ENCODE peak calls at places on chromosome 2, in five cellular contexts. One of them, this sample, is unnamed.
A peak's percentile ranks its signal among the peaks of the same experiment; 100 is the strongest.

GRCh38 chr2:219521066-219521880 is 7.0 kb downstream of the ASIC4 start:
- DNase-seq in GM12892: no peak
- DNase-seq in GM12878: no peak
- DNase-seq in lower leg skin: no peak
- DNase-seq in HepG2: peak; percentile 33
- DNase-seq in this sample: peak; percentile 94

GRCh38 chr2:191999101-191999836 is 152.4 kb upstream of the CAVIN2 start:
- DNase-seq in GM12892: no peak
- DNase-seq in GM12878: no peak
- DNase-seq in lower leg skin: no peak
- DNase-seq in HepG2: no peak
- DNase-seq in this sample: no peak

GRCh38 chr2:20666364-20667150 is at the start of gene GDF7:
- DNase-seq in GM12892: peak; percentile 69
- DNase-seq in GM12878: no peak
- DNase-seq in lower leg skin: no peak
- DNase-seq in HepG2: peak; percentile 46
- DNase-seq in this sample: no peak

GRCh38 chr2:10932345-10933151 is 20.8 kb downstream of the KCNF1 start:
- DNase-seq in GM12892: no peak
- DNase-seq in GM12878: no peak
- DNase-seq in lower leg skin: no peak
- DNase-seq in HepG2: no peak
- DNase-seq in this sample: no peak

GRCh38 chr2:209368924-209369323 is 54.9 kb upstream of the MAP2 start:
- DNase-seq in GM12892: no peak
- DNase-seq in GM12878: peak; percentile 2
- DNase-seq in lower leg skin: peak; percentile 71
- DNase-seq in HepG2: peak; percentile 54
- DNase-seq in this sample: no peak

GRCh38 chr2:27765621-27766286 is 5.8 kb upstream of the MRPL33 start:
- DNase-seq in GM12892: no peak
- DNase-seq in GM12878: no peak
- DNase-seq in lower leg skin: no peak
- DNase-seq in HepG2: no peak
- DNase-seq in this sample: peak; percentile 41

GRCh38 chr2:1701020-1701419 is 43.3 kb downstream of the PXDN start:
- DNase-seq in GM12892: no peak
- DNase-seq in GM12878: no peak
- DNase-seq in lower leg skin: no peak
- DNase-seq in HepG2: no peak
- DNase-seq in this sample: no peak

GRCh38 chr2:203675086-203675485 is 31.4 kb upstream of the CD28 start:
- DNase-seq in GM12892: no peak
- DNase-seq in GM12878: no peak
- DNase-seq in lower leg skin: no peak
- DNase-seq in HepG2: no peak
- DNase-seq in this sample: no peak

GRCh38 chr2:19667085-19667484 is 234.7 kb downstream of the TTC32 start:
- DNase-seq in GM12892: no peak
- DNase-seq in GM12878: no peak
- DNase-seq in lower leg skin: no peak
- DNase-seq in HepG2: no peak
- DNase-seq in this sample: no peak

GRCh38 chr2:115733190-115733775 is 1290.8 kb downstream of the DPP10 start:
- DNase-seq in GM12892: no peak
- DNase-seq in GM12878: no peak
- DNase-seq in lower leg skin: no peak
- DNase-seq in HepG2: no peak
- DNase-seq in this sample: no peak

GRCh38 chr2:15450808-15451207 is 110.3 kb downstream of the NBAS start:
- DNase-seq in GM12892: no peak
- DNase-seq in GM12878: no peak
- DNase-seq in lower leg skin: no peak
- DNase-seq in HepG2: no peak
- DNase-seq in this sample: no peak

GRCh38 chr2:160936407-160936806 is 223.8 kb upstream of the TANK start:
- DNase-seq in GM12892: no peak
- DNase-seq in GM12878: no peak
- DNase-seq in lower leg skin: no peak
- DNase-seq in HepG2: no peak
- DNase-seq in this sample: no peak

GRCh38 chr2:54675281-54675680 is 48.2 kb upstream of the EML6 start:
- DNase-seq in GM12892: no peak
- DNase-seq in GM12878: no peak
- DNase-seq in lower leg skin: no peak
- DNase-seq in HepG2: no peak
- DNase-seq in this sample: no peak

GRCh38 chr2:233814063-233814435 is 35.9 kb downstream of the MROH2A start:
- DNase-seq in GM12892: no peak
- DNase-seq in GM12878: no peak
- DNase-seq in lower leg skin: no peak
- DNase-seq in HepG2: no peak
- DNase-seq in this sample: no peak

GRCh38 chr2:118055512-118056164 is 32.6 kb upstream of the INSIG2 start:
- DNase-seq in GM12892: no peak
- DNase-seq in GM12878: peak; percentile 77
- DNase-seq in lower leg skin: no peak
- DNase-seq in HepG2: no peak
- DNase-seq in this sample: no peak

GRCh38 chr2:205684871-205685313 is 2.6 kb downstream of the NRP2 start:
- DNase-seq in GM12892: no peak
- DNase-seq in GM12878: no peak
- DNase-seq in lower leg skin: no peak
- DNase-seq in HepG2: no peak
- DNase-seq in this sample: no peak

GRCh38 chr2:240392084-240392947 is 43.1 kb upstream of the GPC1 start:
- DNase-seq in GM12892: no peak
- DNase-seq in GM12878: no peak
- DNase-seq in lower leg skin: no peak
- DNase-seq in HepG2: no peak
- DNase-seq in this sample: no peak

GRCh38 chr2:29130295-29130694 is 15.1 kb downstream of the CLIP4 start:
- DNase-seq in GM12892: no peak
- DNase-seq in GM12878: no peak
- DNase-seq in lower leg skin: no peak
- DNase-seq in HepG2: peak; percentile 35
- DNase-seq in this sample: peak; percentile 85

GRCh38 chr2:94622113-94622618 is 249.1 kb upstream of the TEKT4 start:
- DNase-seq in GM12892: no peak
- DNase-seq in GM12878: no peak
- DNase-seq in lower leg skin: no peak
- DNase-seq in HepG2: no peak
- DNase-seq in this sample: no peak

GRCh38 chr2:43579275-43579981 is 16.4 kb downstream of the THADA start:
- DNase-seq in GM12892: no peak
- DNase-seq in GM12878: no peak
- DNase-seq in lower leg skin: no peak
- DNase-seq in HepG2: no peak
- DNase-seq in this sample: no peak

GRCh38 chr2:31694444-31694843 is 113.7 kb upstream of the SRD5A2 start:
- DNase-seq in GM12892: no peak
- DNase-seq in GM12878: no peak
- DNase-seq in lower leg skin: no peak
- DNase-seq in HepG2: peak; percentile 43
- DNase-seq in this sample: peak; percentile 32

DNA sequence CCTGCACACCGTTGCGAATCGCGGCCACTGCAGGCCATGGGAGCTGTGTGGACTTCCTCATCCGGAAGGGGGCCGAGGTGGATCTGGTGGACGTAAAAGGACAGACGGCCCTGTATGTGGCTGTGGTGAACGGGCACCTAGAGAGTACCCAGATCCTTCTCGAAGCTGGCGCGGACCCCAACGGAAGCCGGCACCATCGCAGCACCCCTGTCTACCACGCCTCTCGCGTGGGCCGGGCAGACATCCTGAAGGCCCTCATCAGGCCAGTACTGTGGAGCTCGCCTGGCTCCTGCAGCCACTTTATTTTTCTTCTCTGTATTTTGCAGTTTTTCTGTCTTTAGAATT is 9.0 kb downstream of the ASB1 start:
- DNase-seq in GM12892: no peak
- DNase-seq in GM12878: no peak
- DNase-seq in lower leg skin: no peak
- DNase-seq in HepG2: no peak
- DNase-seq in this sample: no peak
- TF ChIP-seq POLR2A in GM12892: no peak
- TF ChIP-seq POLR2A in GM12878: no peak
- TF ChIP-seq POLR2A in lower leg skin: no peak
- TF ChIP-seq POLR2A in HepG2: no peak
- TF ChIP-seq POLR2A in this sample: no peak

DNA sequence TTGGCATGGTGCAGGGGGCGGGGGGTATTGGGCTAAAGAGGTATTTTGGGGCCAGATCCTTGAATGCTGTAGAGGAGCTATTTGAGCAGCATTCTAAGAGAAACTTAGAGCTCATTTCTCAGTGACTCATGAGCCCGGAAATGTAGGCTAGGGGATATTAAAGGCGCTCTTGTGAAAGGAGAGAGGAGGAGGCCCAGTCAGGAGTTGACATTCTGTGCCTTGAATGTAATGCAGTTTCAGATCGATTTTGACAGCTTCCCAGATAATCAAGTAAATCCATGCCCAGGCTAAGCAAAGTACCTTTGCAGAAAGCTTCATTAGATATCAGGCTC is 1.4 kb downstream of the CAB39 start:
- DNase-seq in GM12892: peak; percentile 21
- DNase-seq in GM12878: no peak
- DNase-seq in lower leg skin: no peak
- DNase-seq in HepG2: peak; percentile 72
- DNase-seq in this sample: peak; percentile 74
- TF ChIP-seq POLR2A in GM12892: no peak
- TF ChIP-seq POLR2A in GM12878: no peak
- TF ChIP-seq POLR2A in lower leg skin: no peak
- TF ChIP-seq POLR2A in HepG2: no peak
- TF ChIP-seq POLR2A in this sample: no peak

GRCh38 chr2:224404766-224405165 is 2.9 kb upstream of the FAM124B start:
- DNase-seq in GM12892: no peak
- DNase-seq in GM12878: no peak
- DNase-seq in lower leg skin: no peak
- DNase-seq in HepG2: no peak
- DNase-seq in this sample: no peak

GRCh38 chr2:224403657-224404056 is 1.8 kb upstream of the FAM124B start:
- DNase-seq in GM12892: no peak
- DNase-seq in GM12878: no peak
- DNase-seq in lower leg skin: no peak
- DNase-seq in HepG2: no peak
- DNase-seq in this sample: no peak

GRCh38 chr2:224400174-224400810 is 1.6 kb downstream of the FAM124B start:
- DNase-seq in GM12892: no peak
- DNase-seq in GM12878: no peak
- DNase-seq in lower leg skin: no peak
- DNase-seq in HepG2: no peak
- DNase-seq in this sample: no peak

GRCh38 chr2:224400886-224401632 is 848 bp downstream of the FAM124B start:
- DNase-seq in GM12892: no peak
- DNase-seq in GM12878: no peak
- DNase-seq in lower leg skin: no peak
- DNase-seq in HepG2: no peak
- DNase-seq in this sample: peak; percentile 69

DNA sequence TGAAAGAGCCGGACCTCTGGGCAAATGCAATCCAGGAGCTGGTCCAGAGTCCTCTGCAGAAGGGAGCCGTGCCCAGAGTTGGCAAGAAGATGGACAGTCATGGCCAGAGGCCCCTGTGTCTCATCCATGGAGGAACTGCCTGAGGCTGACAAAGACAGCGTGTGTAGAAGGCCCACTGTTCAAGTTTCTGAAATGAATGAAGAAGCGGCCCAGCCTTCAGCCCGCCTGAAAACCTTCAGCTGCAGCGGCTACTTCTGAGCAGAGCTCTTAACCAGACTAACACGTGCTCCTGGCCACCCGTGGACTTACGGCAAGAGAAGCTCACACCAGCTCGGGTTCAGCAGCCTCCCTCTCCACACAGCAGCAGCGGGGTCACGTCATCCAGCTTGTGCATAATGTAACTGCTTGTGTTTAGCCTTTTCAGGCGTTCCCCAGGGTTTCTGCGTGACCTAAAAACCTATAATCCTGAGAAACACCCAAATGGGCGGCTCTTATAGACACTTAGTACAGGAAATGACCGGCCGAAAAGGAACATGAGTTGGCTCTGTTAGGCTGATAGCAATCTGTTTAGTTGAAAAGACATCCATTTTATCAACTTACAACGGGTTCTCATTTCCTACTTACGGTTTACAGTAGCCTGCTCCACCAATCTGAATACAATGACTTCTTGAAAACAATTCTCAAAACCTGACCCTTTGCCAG is at the start of gene FAM124B:
- DNase-seq in GM12892: no peak
- DNase-seq in GM12878: no peak
- DNase-seq in lower leg skin: peak; percentile 51
- DNase-seq in HepG2: no peak
- DNase-seq in this sample: peak; percentile 92
- TF ChIP-seq POLR2A in GM12892: no peak
- TF ChIP-seq POLR2A in GM12878: no peak
- TF ChIP-seq POLR2A in lower leg skin: no peak
- TF ChIP-seq POLR2A in HepG2: no peak
- TF ChIP-seq POLR2A in this sample: peak; percentile 93

DNA sequence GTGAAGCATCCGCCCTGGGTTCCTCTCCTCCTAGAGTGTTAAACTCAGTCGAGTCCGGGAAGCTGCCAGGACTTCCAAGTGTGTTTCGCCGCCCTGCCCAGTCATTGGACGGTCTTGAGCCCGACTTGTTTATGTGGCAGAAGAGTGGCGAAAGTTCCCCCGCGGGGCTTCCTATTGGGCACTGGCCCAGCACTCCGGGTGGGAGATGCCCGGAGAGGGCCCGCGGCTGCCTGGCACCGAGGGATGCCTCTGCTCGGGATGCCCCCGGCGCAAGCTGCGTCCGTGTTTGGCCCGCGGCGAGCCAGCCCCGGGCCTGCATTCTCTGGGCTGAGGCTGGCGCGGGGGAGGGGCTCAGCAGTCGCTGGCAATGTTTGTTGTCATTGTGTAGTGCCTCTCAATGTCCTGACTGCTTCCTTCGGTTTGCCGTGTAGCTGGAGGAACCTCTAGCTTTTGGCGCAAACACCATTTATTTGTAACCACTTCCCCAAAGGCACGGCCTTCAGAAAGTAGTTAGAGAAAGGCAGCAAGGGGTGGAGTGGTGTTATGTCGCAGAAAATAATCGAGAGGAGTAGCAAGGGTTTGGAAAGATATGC is 1.2 kb downstream of the CYBRD1 start:
- DNase-seq in GM12892: peak; percentile 28
- DNase-seq in GM12878: no peak
- DNase-seq in lower leg skin: peak; percentile 87
- DNase-seq in HepG2: peak; percentile 21
- DNase-seq in this sample: peak; percentile 80
- TF ChIP-seq POLR2A in GM12892: peak; percentile 31
- TF ChIP-seq POLR2A in GM12878: no peak
- TF ChIP-seq POLR2A in lower leg skin: no peak
- TF ChIP-seq POLR2A in HepG2: no peak
- TF ChIP-seq POLR2A in this sample: no peak

This sample was measured in erythroblast.